ENCODE peak calls at places on chromosomes 11 and 22, in five cellular contexts. Y is DMS79, A is AG10803, B is hippocampal formation, D is cardiac septum. O is an unnamed sample.

GRCh38 chr22:30224161-30224857 is 22.2 kb downstream of the LIF start:
- DNase-seq in Y (no peak), A (no peak), B (no peak), D (no peak), O (no peak)

GRCh38 chr22:27754247-27754887 is 47.2 kb downstream of the MN1 start:
- DNase-seq in Y (peak), A (peak), B (no peak), D (no peak), O (no peak)

GRCh38 chr22:47797546-47797945 is 1035.1 kb downstream of the TBC1D22A start:
- DNase-seq in Y (no peak), A (no peak), B (no peak), D (no peak), O (no peak)

GRCh38 chr11:32113200-32113599 is 22.3 kb downstream of the RCN1 start:
- DNase-seq in Y (no peak), A (no peak), B (no peak), D (no peak), O (no peak)

GRCh38 chr11:20256925-20257324 is 96.7 kb upstream of the DBX1 start:
- DNase-seq in Y (no peak), A (no peak), B (no peak), D (no peak), O (no peak)

GRCh38 chr11:81993755-81994154 is 739.9 kb downstream of the FAM181B start:
- DNase-seq in Y (no peak), A (no peak), B (no peak), D (no peak), O (no peak)

GRCh38 chr22:30031764-30032468 is 48.3 kb upstream of the HORMAD2 start:
- DNase-seq in Y (no peak), A (no peak), B (no peak), D (no peak), O (no peak)

GRCh38 chr11:64996710-64997380 is at the start of gene BATF2:
- DNase-seq in Y (peak), A (peak), B (peak), D (peak), O (peak)

GRCh38 chr22:50603511-50604255 is 3.1 kb downstream of the MAPK8IP2 start:
- DNase-seq in Y (no peak), A (no peak), B (no peak), D (peak), O (no peak)

GRCh38 chr22:50564289-50564688 is 1.6 kb upstream of the SYCE3 start:
- DNase-seq in Y (no peak), A (no peak), B (no peak), D (no peak), O (no peak)

O was measured in hypothalamus.